ENCODE peak calls at places on chromosomes 5 and 9, in four cellular contexts. S is HCT116, O is fibroblast of lung, H is colonic mucosa. Y is an unnamed sample.

GRCh38 chr5:77841616-77842015 is 65.5 kb upstream of the TBCA start:
- DNase-seq in S (no peak), O (no peak), H (no peak), Y (no peak)

GRCh38 chr9:9216934-9217333 is 1395.9 kb downstream of the PTPRD start:
- DNase-seq in S (no peak), O (no peak), H (no peak), Y (no peak)

GRCh38 chr9:68536876-68537490 is 3.7 kb downstream of the TMEM252 start:
- DNase-seq in S (no peak), O (no peak), H (no peak), Y (no peak)

GRCh38 chr5:94693845-94694370 is 75.4 kb downstream of the SLF1 start:
- DNase-seq in S (no peak), O (no peak), H (no peak), Y (no peak)

GRCh38 chr5:171773106-171773505 is 12.5 kb upstream of the SMIM23 start:
- DNase-seq in S (no peak), O (no peak), H (no peak), Y (no peak)

GRCh38 chr9:81578606-81579005 is 110.7 kb downstream of the TLE1 start:
- DNase-seq in S (no peak), O (peak; percentile 87), H (no peak), Y (no peak)

GRCh38 chr5:138032572-138033274 is at the start of gene FAM13B:
- DNase-seq in S (peak; percentile 32), O (peak; percentile 56), H (peak; percentile 80), Y (peak; percentile 55)

GRCh38 chr9:129558063-129558550 is 62.8 kb downstream of the C9orf50 start:
- DNase-seq in S (no peak), O (no peak), H (no peak), Y (no peak)

GRCh38 chr5:56673171-56673570 is 142.2 kb upstream of the MAP3K1 start:
- DNase-seq in S (no peak), O (no peak), H (no peak), Y (no peak)

GRCh38 chr9:99818439-99818992 is 3.2 kb upstream of the NR4A3 start:
- DNase-seq in S (no peak), O (no peak), H (no peak), Y (no peak)

GRCh38 chr5:98391921-98392625 is 381.4 kb upstream of the RGMB start:
- DNase-seq in S (no peak), O (no peak), H (no peak), Y (no peak)

GRCh38 chr9:91495450-91495849 is 71.8 kb upstream of the NFIL3 start:
- DNase-seq in S (no peak), O (peak; percentile 99), H (no peak), Y (no peak)

GRCh38 chr5:173907686-173908371 is 19.7 kb downstream of the CPEB4 start:
- DNase-seq in S (no peak), O (peak; percentile 62), H (no peak), Y (no peak)

GRCh38 chr9:98740226-98740881 is 31.6 kb upstream of the GABBR2 start:
- DNase-seq in S (no peak), O (no peak), H (no peak), Y (no peak)

GRCh38 chr5:93580387-93581100 is 475 bp downstream of the NR2F1-AS1 start:
- DNase-seq in S (no peak), O (peak; percentile 66), H (no peak), Y (no peak)

GRCh38 chr9:120730661-120731514 is 16.6 kb upstream of the MEGF9 start:
- DNase-seq in S (no peak), O (peak; percentile 99), H (no peak), Y (no peak)

GRCh38 chr9:75175395-75175794 is 87.1 kb downstream of the OSTF1 start:
- DNase-seq in S (no peak), O (no peak), H (no peak), Y (no peak)

GRCh38 chr5:32600057-32600622 is 14.8 kb downstream of the SUB1 start:
- DNase-seq in S (no peak), O (peak; percentile 92), H (no peak), Y (no peak)

GRCh38 chr9:113547501-113547900 is 84.0 kb downstream of the RGS3 start:
- DNase-seq in S (no peak), O (peak; percentile 64), H (no peak), Y (no peak)

GRCh38 chr5:79133657-79134451 is 22.2 kb downstream of the BHMT start:
- DNase-seq in S (peak; percentile 74), O (peak; percentile 82), H (peak; percentile 72), Y (peak; percentile 76)

GRCh38 chr5:51033215-51033614 is 350.0 kb upstream of the ISL1 start:
- DNase-seq in S (no peak), O (no peak), H (no peak), Y (no peak)

GRCh38 chr5:73625314-73625904 is 587 bp upstream of the ARHGEF28 start:
- DNase-seq in S (no peak), O (peak; percentile 5), H (no peak), Y (no peak)

GRCh38 chr9:115194216-115194615 is 76.3 kb upstream of the TNC start:
- DNase-seq in S (no peak), O (peak; percentile 32), H (no peak), Y (no peak)

GRCh38 chr5:135441256-135441915 is 5.8 kb downstream of the DCANP1 start:
- DNase-seq in S (no peak), O (no peak), H (peak; percentile 19), Y (no peak)

GRCh38 chr5:143879646-143880045 is 67.7 kb downstream of the HMHB1 start:
- DNase-seq in S (no peak), O (peak; percentile 27), H (no peak), Y (no peak)

GRCh38 chr5:121430538-121430937 is 421.1 kb upstream of the FTMT start:
- DNase-seq in S (no peak), O (peak; percentile 3), H (no peak), Y (no peak)

GRCh38 chr9:134069536-134070399 is 1.9 kb upstream of the BRD3 start:
- DNase-seq in S (no peak), O (no peak), H (no peak), Y (no peak)

GRCh38 chr9:3662671-3663070 is 136.9 kb upstream of the RFX3 start:
- DNase-seq in S (no peak), O (peak; percentile 53), H (no peak), Y (no peak)

GRCh38 chr9:95014917-95015316 is 288.4 kb downstream of the AOPEP start:
- DNase-seq in S (no peak), O (no peak), H (no peak), Y (no peak)

GRCh38 chr9:134690946-134691694 is 49.5 kb downstream of the COL5A1 start:
- DNase-seq in S (no peak), O (peak; percentile 30), H (no peak), Y (peak; percentile 42)

GRCh38 chr5:38420691-38421395 is 135.6 kb downstream of the LIFR start:
- DNase-seq in S (peak; percentile 60), O (peak; percentile 50), H (peak; percentile 53), Y (no peak)

DNA sequence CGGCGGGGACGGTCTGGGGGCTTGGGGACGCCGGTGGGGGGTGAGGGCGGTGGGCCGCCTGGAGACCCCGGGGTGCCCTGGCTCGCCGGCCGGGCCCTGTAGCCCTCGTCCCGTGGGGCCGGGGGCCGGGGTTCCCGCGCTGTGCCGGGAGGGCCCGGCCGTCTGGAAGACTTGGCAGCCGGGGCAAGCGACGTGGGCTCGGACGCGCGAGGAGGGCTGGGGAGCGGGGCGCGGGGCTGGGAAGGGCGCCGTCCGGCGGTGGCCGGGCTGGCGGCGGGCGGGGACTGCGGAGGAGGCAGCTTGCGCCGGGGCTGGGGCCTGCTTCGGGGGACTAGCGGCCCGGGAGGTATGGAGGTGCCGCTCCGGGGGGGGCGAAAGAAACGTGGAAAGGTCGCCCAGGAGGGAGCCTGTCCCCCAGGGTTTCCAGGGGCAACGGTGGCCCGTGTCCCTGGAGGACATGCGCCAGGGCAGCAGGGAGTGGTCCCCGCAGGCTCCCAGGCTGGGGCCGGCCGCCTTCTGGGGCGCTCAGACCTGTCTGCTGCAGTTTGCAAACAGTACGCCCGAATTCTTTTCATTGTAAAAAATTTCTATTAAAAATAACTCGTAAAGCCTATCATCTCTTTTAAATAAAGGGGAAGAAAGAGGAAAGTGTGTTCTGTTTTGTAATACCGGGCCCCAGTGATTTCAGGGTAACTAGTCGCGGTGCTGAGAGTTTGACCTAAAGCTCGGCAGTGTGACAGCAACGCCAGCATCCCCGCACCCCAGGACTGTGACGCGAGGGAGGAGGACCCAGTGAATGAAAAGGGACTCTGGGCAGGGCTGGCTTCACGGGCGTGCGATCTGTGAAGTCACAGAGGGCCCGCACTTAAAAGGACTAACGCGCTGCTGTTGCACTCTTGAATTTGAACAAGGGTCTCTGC is 752 bp upstream of the ANKH start:
- DNase-seq in S (no peak), O (peak; percentile 50), H (peak; percentile 76), Y (peak; percentile 60)
- H3K27ac ChIP-seq in S (peak overlapping the region; percentile 47), O (peak overlapping the region; percentile 42), H (peak overlapping the region; percentile 85), Y (peak overlapping the region; percentile 89)

GRCh38 chr5:124920909-124921666 is 174.6 kb upstream of the ZNF608 start:
- DNase-seq in S (no peak), O (no peak), H (no peak), Y (no peak)

GRCh38 chr5:124923131-124923530 is 176.7 kb upstream of the ZNF608 start:
- DNase-seq in S (no peak), O (peak; percentile 21), H (no peak), Y (no peak)

GRCh38 chr5:124919752-124920151 is 173.3 kb upstream of the ZNF608 start:
- DNase-seq in S (no peak), O (no peak), H (no peak), Y (no peak)

GRCh38 chr5:124922255-124922975 is 176.0 kb upstream of the ZNF608 start:
- DNase-seq in S (no peak), O (no peak), H (peak; percentile 46), Y (no peak)

GRCh38 chr5:124921694-124922093 is 175.3 kb upstream of the ZNF608 start:
- DNase-seq in S (no peak), O (no peak), H (no peak), Y (no peak)
- H3K27ac ChIP-seq in S (no peak overlapping the region), O (no peak overlapping the region), H (no peak overlapping the region), Y (peak overlapping the region; percentile 92)

GRCh38 chr9:16421534-16421933 is 448.9 kb downstream of the BNC2 start:
- DNase-seq in S (no peak), O (peak; percentile 63), H (no peak), Y (no peak)
- H3K27ac ChIP-seq in S (no peak overlapping the region), O (no peak overlapping the region), H (no peak overlapping the region), Y (no peak overlapping the region)

GRCh38 chr5:168307925-168308584 is 16.6 kb downstream of the WWC1 start:
- DNase-seq in S (no peak), O (no peak), H (no peak), Y (no peak)

GRCh38 chr5:168312606-168313297 is 21.3 kb downstream of the WWC1 start:
- DNase-seq in S (no peak), O (no peak), H (no peak), Y (no peak)

GRCh38 chr5:168307022-168307421 is 15.6 kb downstream of the WWC1 start:
- DNase-seq in S (no peak), O (no peak), H (no peak), Y (no peak)

GRCh38 chr5:168311061-168311566 is 19.7 kb downstream of the WWC1 start:
- DNase-seq in S (no peak), O (no peak), H (peak; percentile 67), Y (no peak)

DNA sequence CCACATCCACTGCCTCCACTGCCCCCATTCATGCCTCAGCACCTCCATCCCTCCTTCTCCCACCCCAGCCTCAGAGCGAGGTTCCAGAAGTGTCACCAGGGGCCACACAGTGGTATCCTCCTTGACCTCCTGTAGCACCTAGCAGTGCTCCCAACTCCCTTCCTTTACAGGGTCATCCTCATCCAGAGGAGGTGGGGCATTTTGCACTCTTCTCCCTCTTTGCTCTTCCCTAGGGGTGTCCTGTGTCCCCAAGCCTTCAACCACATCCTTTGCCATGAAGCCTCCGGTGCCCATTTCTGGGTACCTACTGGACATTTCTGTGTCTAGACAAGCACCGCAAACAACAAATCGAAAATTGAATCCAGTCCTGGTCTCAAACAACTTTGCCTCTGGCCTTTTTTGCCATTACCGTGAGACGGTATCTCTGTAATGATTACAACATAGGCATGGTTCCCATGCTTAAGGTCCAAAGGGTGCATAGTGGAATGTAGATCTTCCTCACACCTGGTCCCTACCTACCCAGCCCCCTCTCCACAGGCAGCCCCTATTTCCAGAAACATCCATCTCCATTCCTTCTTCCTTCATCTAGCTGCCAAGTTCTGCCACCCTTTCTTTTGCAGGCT is 17.6 kb downstream of the WWC1 start:
- DNase-seq in S (no peak), O (no peak), H (no peak), Y (no peak)
- H3K27ac ChIP-seq in S (no peak overlapping the region), O (no peak overlapping the region), H (no peak overlapping the region), Y (no peak overlapping the region)

Y was measured in dorsolateral prefrontal cortex.